ENCODE peak calls at places on chromosomes 13 and 19, in nine cellular contexts. X is Calu3; L is myocyte; D is adipocyte; N is CD8-positive, alpha-beta memory T cell; G is AG04450; U is CD4-positive, CD25-positive, alpha-beta regulatory T cell; Y is upper lobe of right lung; S is NCI-H146. C is an unnamed sample.

GRCh38 chr13:30429235-30429634 is 6.9 kb downstream of the UBE2L5 start:
- DNase-seq in X (no peak), L (no peak), D (no peak), N (no peak), G (no peak), U (no peak), Y (no peak), S (no peak), C (no peak)

GRCh38 chr13:36131931-36132297 is 732 bp upstream of the DCLK1 start:
- DNase-seq in X (no peak), L (peak), D (no peak), N (no peak), G (no peak), U (no peak), Y (peak), S (peak), C (no peak)

GRCh38 chr19:39704181-39705044 is at the start of gene LGALS14:
- DNase-seq in X (no peak), L (no peak), D (no peak), N (no peak), G (no peak), U (no peak), Y (no peak), S (peak), C (no peak)

GRCh38 chr19:43463381-43464088 is 1.9 kb downstream of the LYPD3 start:
- DNase-seq in X (peak), L (peak), D (peak), N (peak), G (peak), U (peak), Y (peak), S (peak), C (peak)

GRCh38 chr19:28393574-28394336 is 819.2 kb downstream of the UQCRFS1 start:
- DNase-seq in X (no peak), L (no peak), D (no peak), N (no peak), G (no peak), U (peak), Y (no peak), S (no peak), C (no peak)

GRCh38 chr13:114266241-114266640 is 15.2 kb upstream of the UPF3A start:
- DNase-seq in X (no peak), L (no peak), D (no peak), N (no peak), G (no peak), U (peak), Y (no peak), S (no peak), C (no peak)

GRCh38 chr19:42942187-42942789 is 5.3 kb upstream of the PSG7 start:
- DNase-seq in X (peak), L (no peak), D (no peak), N (no peak), G (no peak), U (peak), Y (no peak), S (no peak), C (no peak)

GRCh38 chr13:38686635-38687245 is at the start of gene FREM2:
- DNase-seq in X (peak), L (no peak), D (peak), N (no peak), G (no peak), U (no peak), Y (peak), S (peak), C (no peak)

GRCh38 chr13:47426126-47426849 is 529.4 kb upstream of the HTR2A start:
- DNase-seq in X (peak), L (peak), D (peak), N (no peak), G (no peak), U (no peak), Y (no peak), S (no peak), C (no peak)

GRCh38 chr19:43524922-43525835 is 1.8 kb downstream of the ETHE1 start:
- DNase-seq in X (peak), L (peak), D (peak), N (no peak), G (no peak), U (peak), Y (peak), S (no peak), C (peak)

GRCh38 chr19:12730054-12730453 is 4.4 kb downstream of the TRIR start:
- DNase-seq in X (no peak), L (no peak), D (no peak), N (no peak), G (no peak), U (no peak), Y (no peak), S (no peak), C (no peak)

GRCh38 chr13:95660981-95661581 is 15.9 kb upstream of the DNAJC3 start:
- DNase-seq in X (peak), L (peak), D (peak), N (no peak), G (no peak), U (peak), Y (no peak), S (peak), C (peak)

GRCh38 chr13:114339779-114340534 is 25.7 kb downstream of the CHAMP1 start:
- DNase-seq in X (peak), L (peak), D (peak), N (peak), G (no peak), U (peak), Y (no peak), S (peak), C (peak)

GRCh38 chr19:48627865-48628314 is 8.6 kb downstream of the SPHK2 start:
- DNase-seq in X (no peak), L (no peak), D (no peak), N (no peak), G (no peak), U (no peak), Y (peak), S (no peak), C (no peak)

GRCh38 chr19:34120846-34121639 is 51.3 kb upstream of the LSM14A start:
- DNase-seq in X (peak), L (peak), D (peak), N (peak), G (peak), U (peak), Y (no peak), S (no peak), C (peak)

GRCh38 chr19:6249296-6249695 is 30.5 kb downstream of the MLLT1 start:
- DNase-seq in X (no peak), L (no peak), D (no peak), N (no peak), G (no peak), U (no peak), Y (no peak), S (no peak), C (no peak)

GRCh38 chr19:53541971-53542370 is 4.0 kb downstream of the ZNF331 start:
- DNase-seq in X (no peak), L (no peak), D (no peak), N (no peak), G (no peak), U (no peak), Y (no peak), S (no peak), C (no peak)

GRCh38 chr13:34570954-34571353 is 371.1 kb upstream of the NBEA start:
- DNase-seq in X (no peak), L (no peak), D (peak), N (no peak), G (no peak), U (no peak), Y (no peak), S (no peak), C (no peak)

GRCh38 chr19:15187026-15188007 is 13.5 kb downstream of the NOTCH3 start:
- DNase-seq in X (no peak), L (peak), D (no peak), N (no peak), G (no peak), U (no peak), Y (no peak), S (no peak), C (no peak)

GRCh38 chr19:38850976-38851621 is 1.3 kb upstream of the HNRNPL start:
- DNase-seq in X (no peak), L (no peak), D (no peak), N (peak), G (no peak), U (no peak), Y (peak), S (peak), C (peak)

GRCh38 chr13:76210262-76210661 is 574.1 kb downstream of the LMO7 start:
- DNase-seq in X (no peak), L (peak), D (no peak), N (no peak), G (no peak), U (no peak), Y (no peak), S (no peak), C (no peak)

GRCh38 chr19:46431824-46432223 is 3.1 kb upstream of the PNMA8C start:
- DNase-seq in X (no peak), L (no peak), D (no peak), N (no peak), G (no peak), U (no peak), Y (no peak), S (no peak), C (no peak)

GRCh38 chr13:112983428-112984196 is 14.6 kb downstream of the MCF2L start:
- DNase-seq in X (no peak), L (no peak), D (no peak), N (no peak), G (no peak), U (no peak), Y (no peak), S (peak), C (no peak)

GRCh38 chr13:112349681-112350080 is 26.5 kb upstream of the SPACA7 start:
- DNase-seq in X (no peak), L (no peak), D (no peak), N (no peak), G (no peak), U (no peak), Y (peak), S (no peak), C (no peak)